ENCODE peak calls at places on chromosomes 7 and 10, in four cellular contexts. B is HepG2, I is GM12878, W is H1. G is an unnamed sample.

GRCh38 chr7:148142660-148143248 is 447.8 kb upstream of the C7orf33 start:
- DNase-seq in B (peak; percentile 26), I (no peak), W (no peak), G (peak; percentile 57)

GRCh38 chr7:11726251-11727155 is 105.5 kb downstream of the THSD7A start:
- DNase-seq in B (no peak), I (no peak), W (no peak), G (no peak)

GRCh38 chr7:47281966-47282643 is 299.8 kb downstream of the TNS3 start:
- DNase-seq in B (no peak), I (no peak), W (no peak), G (no peak)

GRCh38 chr7:140451716-140452115 is 27.6 kb downstream of the MKRN1 start:
- DNase-seq in B (no peak), I (no peak), W (no peak), G (no peak)

GRCh38 chr7:4017081-4017480 is 665.0 kb upstream of the FOXK1 start:
- DNase-seq in B (no peak), I (no peak), W (no peak), G (no peak)

GRCh38 chr10:78331391-78331922 is 297.8 kb downstream of the RPS24 start:
- DNase-seq in B (no peak), I (no peak), W (peak; percentile 33), G (no peak)

GRCh38 chr10:42951486-42952251 is 125.2 kb upstream of the RET start:
- DNase-seq in B (no peak), I (no peak), W (peak; percentile 81), G (no peak)

GRCh38 chr10:97549587-97550322 is 22.8 kb upstream of the ANKRD2 start:
- DNase-seq in B (peak; percentile 29), I (no peak), W (no peak), G (no peak)

GRCh38 chr10:102660891-102661613 is 16.8 kb downstream of the TRIM8 start:
- DNase-seq in B (peak; percentile 72), I (no peak), W (peak; percentile 62), G (no peak)

GRCh38 chr10:59176241-59177030 is at the start of gene PHYHIPL:
- DNase-seq in B (peak; percentile 63), I (no peak), W (peak; percentile 79), G (peak; percentile 6)

GRCh38 chr10:31602541-31603244 is 283.7 kb downstream of the ZEB1 start:
- DNase-seq in B (no peak), I (no peak), W (peak; percentile 74), G (peak; percentile 13)

GRCh38 chr10:48694371-48695030 is 9.8 kb downstream of the WDFY4 start:
- DNase-seq in B (no peak), I (no peak), W (no peak), G (no peak)

GRCh38 chr10:8137726-8138125 is 83.2 kb downstream of the GATA3 start:
- DNase-seq in B (no peak), I (no peak), W (no peak), G (no peak)

GRCh38 chr10:81728692-81729091 is 146.3 kb upstream of the NRG3 start:
- DNase-seq in B (no peak), I (no peak), W (no peak), G (peak; percentile 25)

GRCh38 chr10:47384148-47384921 is at the start of gene ZNF488:
- DNase-seq in B (peak; percentile 49), I (no peak), W (peak; percentile 91), G (peak; percentile 78)

GRCh38 chr10:11164806-11165590 is 147.3 kb downstream of the CELF2 start:
- DNase-seq in B (no peak), I (no peak), W (peak; percentile 73), G (no peak)

GRCh38 chr7:47465191-47465590 is 116.7 kb downstream of the TNS3 start:
- DNase-seq in B (no peak), I (no peak), W (no peak), G (no peak)

GRCh38 chr10:93816123-93816747 is 58.5 kb downstream of the LGI1 start:
- DNase-seq in B (peak; percentile 9), I (no peak), W (peak; percentile 62), G (peak; percentile 48)
- H3K4me3 ChIP-seq in B (no peak overlapping the region), I (no peak overlapping the region), W (no peak overlapping the region), G (no peak overlapping the region)

DNA sequence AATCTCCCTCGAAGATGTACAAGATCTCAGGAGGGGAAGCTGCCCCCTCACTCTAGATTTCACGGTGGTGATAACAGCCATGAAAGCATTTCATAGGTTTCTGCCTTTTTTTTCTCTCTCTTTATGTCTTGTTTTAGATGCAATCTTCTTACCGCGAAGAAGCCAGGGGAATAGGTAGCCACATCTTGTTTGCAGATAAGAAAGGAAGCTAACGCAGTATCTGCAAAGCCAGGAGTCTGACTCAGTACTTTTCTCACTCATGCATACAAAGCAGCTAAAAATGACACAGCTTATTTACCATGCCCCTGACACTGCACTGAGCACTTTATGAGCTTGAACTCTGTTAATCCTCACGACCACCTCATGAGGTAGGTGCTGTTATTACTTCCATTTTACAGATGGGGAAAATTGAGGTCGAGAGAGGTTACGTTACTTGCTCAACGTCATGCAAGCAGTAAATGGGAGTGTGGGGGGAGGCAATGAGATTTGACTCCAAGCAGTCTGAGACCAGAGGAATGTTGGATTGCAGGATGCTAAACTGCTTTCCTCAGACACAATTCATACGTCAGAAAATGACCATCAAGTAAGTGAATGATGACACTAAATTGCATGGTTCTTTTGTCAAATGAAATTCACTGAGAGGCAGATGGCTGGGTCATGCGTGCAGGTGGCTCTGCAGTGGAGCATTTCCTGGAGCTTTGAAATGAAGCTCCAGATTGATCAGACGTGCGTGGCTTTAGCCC is 3.2 kb downstream of the MAP3K8 start:
- DNase-seq in B (no peak), I (no peak), W (no peak), G (no peak)
- TF ChIP-seq SUZ12 in B (no peak), I (no peak), W (no peak), G (no peak)

GRCh38 chr7:78047800-78048199 is 249.2 kb downstream of the PHTF2 start:
- DNase-seq in B (no peak), I (no peak), W (no peak), G (no peak)
- TF ChIP-seq YY1 in B (no peak), I (no peak), W (no peak), G (no peak)

GRCh38 chr10:101567165-101568006 is 20.7 kb downstream of the POLL start:
- DNase-seq in B (no peak), I (no peak), W (no peak), G (no peak)

GRCh38 chr10:101565936-101566332 is 22.1 kb downstream of the POLL start:
- DNase-seq in B (no peak), I (no peak), W (no peak), G (no peak)

GRCh38 chr10:101565370-101565900 is 22.6 kb downstream of the POLL start:
- DNase-seq in B (no peak), I (no peak), W (no peak), G (no peak)

GRCh38 chr10:101568054-101568745 is 19.9 kb downstream of the POLL start:
- DNase-seq in B (no peak), I (no peak), W (no peak), G (no peak)

DNA sequence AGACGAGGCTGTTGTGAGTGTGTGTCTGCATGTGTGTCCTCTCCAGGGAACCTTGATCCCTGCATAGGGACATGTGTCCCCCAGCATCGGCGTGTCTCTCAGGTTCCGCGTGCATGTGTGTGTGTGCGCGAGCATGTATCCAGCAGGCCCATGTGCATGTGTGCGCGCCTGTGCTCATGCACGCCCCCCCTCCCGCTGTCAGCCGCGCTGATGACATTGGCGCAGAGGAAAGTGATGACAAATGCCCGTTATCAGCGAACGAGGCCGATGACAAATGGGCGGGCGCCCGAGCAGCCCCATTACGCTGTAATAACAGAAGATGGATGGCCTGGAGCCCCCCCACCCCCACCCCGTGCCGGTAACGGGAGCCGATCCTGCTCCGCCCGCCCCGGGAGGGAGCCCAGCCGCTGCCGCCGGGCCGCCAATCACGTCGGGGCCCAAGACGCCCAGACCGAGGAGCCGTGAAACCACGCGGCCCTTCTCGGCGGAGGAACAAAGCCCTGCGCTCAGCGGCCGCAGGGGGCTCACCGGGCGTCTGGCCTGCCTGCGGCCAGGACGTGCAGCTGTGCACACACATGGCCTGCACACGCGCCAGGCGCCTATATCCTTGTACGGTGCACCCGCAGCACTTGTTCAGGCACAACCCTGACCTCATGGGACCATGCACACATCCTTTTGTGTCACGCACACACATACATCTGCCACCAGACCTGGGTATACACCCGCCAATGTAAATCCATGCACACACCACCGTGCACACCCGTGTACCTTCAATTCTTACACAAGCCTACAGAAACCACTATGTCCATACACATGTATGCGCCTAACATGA is 21.5 kb downstream of the POLL start:
- DNase-seq in B (no peak), I (no peak), W (peak; percentile 67), G (no peak)
- H3K4me3 ChIP-seq in B (peak overlapping the region; percentile 62), I (peak overlapping the region; percentile 44), W (no peak overlapping the region), G (no peak overlapping the region)

GRCh38 chr7:121002755-121003114 is 14.2 kb downstream of the CPED1 start:
- DNase-seq in B (no peak), I (no peak), W (no peak), G (no peak)

GRCh38 chr7:121003986-121004685 is 15.6 kb downstream of the CPED1 start:
- DNase-seq in B (no peak), I (no peak), W (no peak), G (no peak)

GRCh38 chr7:121000091-121000983 is 11.8 kb downstream of the CPED1 start:
- DNase-seq in B (no peak), I (no peak), W (no peak), G (no peak)

GRCh38 chr7:121001234-121001633 is 12.7 kb downstream of the CPED1 start:
- DNase-seq in B (no peak), I (no peak), W (no peak), G (no peak)

DNA sequence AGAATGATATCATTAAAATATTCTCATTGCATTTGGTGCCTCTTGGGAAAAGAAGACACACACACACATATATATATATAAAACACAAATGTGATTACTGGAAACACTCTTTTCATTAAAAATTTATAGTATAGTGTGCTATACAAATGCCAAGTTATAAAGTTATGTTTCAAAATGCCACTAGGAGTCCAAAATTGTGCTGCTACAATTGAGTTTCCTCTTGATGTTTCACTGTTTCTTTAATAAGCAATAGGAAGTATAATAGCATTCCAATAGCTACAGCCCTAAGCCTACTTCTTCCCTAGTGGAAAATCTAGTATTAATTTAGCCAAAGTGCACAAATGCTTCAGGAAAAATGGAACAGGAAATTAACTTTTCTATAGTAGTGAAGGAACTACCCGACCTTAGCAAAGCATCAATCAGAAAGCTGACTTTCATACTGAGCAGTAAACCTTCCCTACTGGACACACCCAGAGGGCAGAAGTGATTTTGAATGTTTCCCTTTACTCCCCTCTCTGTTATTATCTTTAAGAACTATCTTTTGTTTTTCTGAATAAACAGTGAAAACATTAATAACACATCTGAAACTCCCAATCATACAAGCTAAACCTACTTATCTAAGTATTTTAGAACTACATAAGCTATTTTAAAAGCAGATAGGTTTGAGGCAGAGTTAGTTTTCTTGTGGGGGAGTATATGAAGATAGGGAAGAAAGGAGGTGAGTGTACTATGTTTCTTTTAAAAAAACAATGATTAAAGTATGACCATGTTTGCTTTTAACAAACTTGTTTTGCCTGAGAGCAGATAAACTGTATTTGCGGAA is 13.6 kb downstream of the CPED1 start:
- DNase-seq in B (no peak), I (no peak), W (no peak), G (no peak)
- TF ChIP-seq SUZ12 in B (no peak), I (no peak), W (no peak), G (no peak)

GRCh38 chr7:100446040-100446439 is 9.7 kb upstream of the PPP1R35 start:
- DNase-seq in B (no peak), I (no peak), W (no peak), G (no peak)

GRCh38 chr7:100444311-100445278 is 8.3 kb upstream of the PPP1R35 start:
- DNase-seq in B (peak; percentile 96), I (no peak), W (no peak), G (no peak)

GRCh38 chr7:100441641-100442535 is 5.6 kb upstream of the PPP1R35 start:
- DNase-seq in B (no peak), I (no peak), W (no peak), G (no peak)

GRCh38 chr7:100438172-100438571 is 1.9 kb upstream of the PPP1R35 start:
- DNase-seq in B (no peak), I (no peak), W (no peak), G (no peak)

GRCh38 chr7:100443096-100443840 is 7.0 kb upstream of the PPP1R35 start:
- DNase-seq in B (no peak), I (no peak), W (no peak), G (no peak)
- TF ChIP-seq YY1 in B (no peak), I (no peak), W (no peak), G (no peak)

G was measured in NT2/D1.